ENCODE peak calls at places on chromosomes 7 and 10, in seven cellular contexts. M is GM06990, E is endodermal cell, L is OCI-LY7, Z is heart right ventricle, V is breast epithelium, D is SK-N-SH. Q is an unnamed sample.

GRCh38 chr7:142053988-142054387 is 57.5 kb upstream of the MGAM2 start:
- DNase-seq in M (no peak), E (no peak), L (no peak), Z (no peak), V (no peak), D (no peak), Q (peak; percentile 69)

GRCh38 chr10:110175406-110175805 is 32.0 kb upstream of the MXI1 start:
- DNase-seq in M (no peak), E (no peak), L (no peak), Z (peak; percentile 23), V (no peak), D (no peak), Q (no peak)

GRCh38 chr10:30827531-30828120 is 198.1 kb upstream of the LYZL2 start:
- DNase-seq in M (no peak), E (no peak), L (no peak), Z (peak; percentile 31), V (no peak), D (no peak), Q (no peak)

GRCh38 chr10:100759331-100759730 is 13.9 kb downstream of the PAX2 start:
- DNase-seq in M (no peak), E (peak; percentile 79), L (no peak), Z (no peak), V (no peak), D (peak; percentile 34), Q (no peak)

GRCh38 chr7:159026271-159027047 is 118.2 kb downstream of the VIPR2 start:
- DNase-seq in M (no peak), E (peak; percentile 67), L (no peak), Z (no peak), V (peak; percentile 43), D (no peak), Q (no peak)

GRCh38 chr7:45595809-45596664 is 21.9 kb downstream of the ADCY1 start:
- DNase-seq in M (no peak), E (peak; percentile 20), L (no peak), Z (no peak), V (peak; percentile 19), D (no peak), Q (no peak)

GRCh38 chr10:93999401-93999851 is 5.7 kb downstream of the PLCE1 start:
- DNase-seq in M (no peak), E (peak; percentile 82), L (no peak), Z (peak; percentile 53), V (peak; percentile 60), D (peak; percentile 60), Q (no peak)

GRCh38 chr7:12196386-12196785 is 14.7 kb upstream of the TMEM106B start:
- DNase-seq in M (no peak), E (no peak), L (no peak), Z (no peak), V (no peak), D (no peak), Q (no peak)

GRCh38 chr7:17520941-17521340 is 222.5 kb downstream of the AHR start:
- DNase-seq in M (no peak), E (no peak), L (no peak), Z (no peak), V (no peak), D (no peak), Q (no peak)

GRCh38 chr10:71444284-71445054 is 47.7 kb downstream of the CDH23 start:
- DNase-seq in M (no peak), E (no peak), L (no peak), Z (no peak), V (no peak), D (no peak), Q (no peak)

GRCh38 chr7:36216063-36216684 is 63.1 kb downstream of the EEPD1 start:
- DNase-seq in M (no peak), E (peak; percentile 28), L (no peak), Z (no peak), V (no peak), D (no peak), Q (no peak)

GRCh38 chr10:24706479-24707118 is 17.1 kb downstream of the ARHGAP21 start:
- DNase-seq in M (no peak), E (no peak), L (no peak), Z (peak; percentile 22), V (no peak), D (peak; percentile 42), Q (no peak)

GRCh38 chr7:55128693-55129394 is 110.0 kb downstream of the EGFR start:
- DNase-seq in M (no peak), E (no peak), L (no peak), Z (peak; percentile 81), V (no peak), D (no peak), Q (no peak)

GRCh38 chr7:157386979-157387800 is 50.4 kb downstream of the DNAJB6 start:
- DNase-seq in M (peak; percentile 62), E (peak; percentile 95), L (peak; percentile 91), Z (peak; percentile 89), V (peak; percentile 84), D (peak; percentile 86), Q (peak; percentile 53)

GRCh38 chr10:121293121-121293520 is 305.1 kb downstream of the FGFR2 start:
- DNase-seq in M (no peak), E (no peak), L (no peak), Z (no peak), V (no peak), D (no peak), Q (no peak)

GRCh38 chr7:77321300-77321699 is 94.8 kb downstream of the GSAP start:
- DNase-seq in M (no peak), E (no peak), L (no peak), Z (no peak), V (no peak), D (no peak), Q (no peak)
- H3K36me3 ChIP-seq in M (no peaks in the 10 kb centered on the region), E (no peaks in the 10 kb centered on the region), L (no peaks in the 10 kb centered on the region), Z (peaks cover 26% of the 10 kb centered on the region), V (no peaks in the 10 kb centered on the region), D (no peaks in the 10 kb centered on the region), Q (no peaks in the 10 kb centered on the region)

GRCh38 chr7:73703225-73703624 is 16.2 kb downstream of the STX1A start:
- DNase-seq in M (no peak), E (peak; percentile 65), L (no peak), Z (no peak), V (no peak), D (peak; percentile 28), Q (no peak)
- H3K36me3 ChIP-seq in M (peaks cover 8% of the 10 kb centered on the region), E (peaks cover 27% of the 10 kb centered on the region), L (peaks cover 17% of the 10 kb centered on the region), Z (peaks cover 13% of the 10 kb centered on the region), V (no peaks in the 10 kb centered on the region), D (peaks cover 46% of the 10 kb centered on the region), Q (peaks cover 44% of the 10 kb centered on the region)

DNA sequence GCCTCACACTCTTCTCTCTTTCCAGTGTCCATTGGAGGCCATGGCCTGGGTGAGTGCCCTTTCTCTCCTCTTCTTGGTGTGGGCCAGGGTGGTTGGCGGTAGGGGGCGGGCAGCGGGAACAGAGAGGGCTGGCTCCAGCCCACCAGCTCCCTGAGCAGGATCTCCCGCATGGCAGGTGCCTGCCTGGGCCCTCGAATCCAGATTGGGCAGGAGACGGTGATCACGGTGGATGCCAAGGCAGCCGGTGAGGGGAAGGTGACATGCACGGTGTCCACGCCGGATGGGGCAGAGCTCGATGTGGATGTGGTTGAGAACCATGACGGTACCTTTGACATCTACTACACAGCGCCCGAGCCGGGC is 13.5 kb upstream of the ATP6V1F start:
- DNase-seq in M (no peak), E (no peak), L (no peak), Z (no peak), V (no peak), D (no peak), Q (no peak)
- H3K36me3 ChIP-seq in M (no peaks in the 10 kb centered on the region), E (no peaks in the 10 kb centered on the region), L (no peaks in the 10 kb centered on the region), Z (peaks cover 97% of the 10 kb centered on the region), V (no peaks in the 10 kb centered on the region), D (peaks cover 90% of the 10 kb centered on the region), Q (peaks cover 95% of the 10 kb centered on the region)

GRCh38 chr10:114453576-114453975 is 49.3 kb upstream of the AFAP1L2 start:
- DNase-seq in M (no peak), E (peak; percentile 62), L (no peak), Z (no peak), V (no peak), D (no peak), Q (no peak)
- H3K36me3 ChIP-seq in M (no peaks in the 10 kb centered on the region), E (peaks cover 5% of the 10 kb centered on the region), L (peaks cover 92% of the 10 kb centered on the region), Z (peaks cover 97% of the 10 kb centered on the region), V (no peaks in the 10 kb centered on the region), D (peaks cover 11% of the 10 kb centered on the region), Q (no peaks in the 10 kb centered on the region)